ENCODE peak calls at places on chromosomes 1 and 21, in five cellular contexts. F is GM12864, P is T-helper 1 cell, B is Kasumi-1, Y is GM12865. J is an unnamed sample.

GRCh38 chr1:206823725-206824124 is 41.7 kb upstream of the IL20 start:
- DNase-seq in F (no peak), P (no peak), B (no peak), Y (no peak), J (no peak)

GRCh38 chr1:18633428-18634155 is 2.9 kb downstream of the PAX7 start:
- DNase-seq in F (no peak), P (no peak), B (no peak), Y (no peak), J (no peak)

GRCh38 chr1:94068096-94068830 is 52.7 kb downstream of the ABCA4 start:
- DNase-seq in F (no peak), P (no peak), B (no peak), Y (no peak), J (no peak)

GRCh38 chr1:220887202-220887867 is 8.1 kb downstream of the HLX start:
- DNase-seq in F (no peak), P (no peak), B (no peak), Y (no peak), J (no peak)

GRCh38 chr21:38712076-38712475 is 93.7 kb upstream of the ETS2 start:
- DNase-seq in F (no peak), P (no peak), B (peak), Y (peak), J (no peak)

GRCh38 chr1:67088440-67088839 is 34.5 kb upstream of the SLC35D1 start:
- DNase-seq in F (no peak), P (no peak), B (no peak), Y (no peak), J (no peak)

GRCh38 chr1:247411583-247412295 is 4.2 kb upstream of the NLRP3 start:
- DNase-seq in F (no peak), P (no peak), B (no peak), Y (no peak), J (no peak)

GRCh38 chr1:183284086-183284485 is 98.0 kb downstream of the LAMC2 start:
- DNase-seq in F (no peak), P (no peak), B (no peak), Y (peak), J (no peak)

GRCh38 chr1:17713993-17714392 is 41.1 kb upstream of the ACTL8 start:
- DNase-seq in F (no peak), P (no peak), B (no peak), Y (no peak), J (no peak)

GRCh38 chr1:152002960-152003359 is 9.3 kb upstream of the S100A10 start:
- DNase-seq in F (no peak), P (no peak), B (no peak), Y (no peak), J (no peak)

GRCh38 chr21:28308516-28308915 is 684.2 kb downstream of the LTN1 start:
- DNase-seq in F (no peak), P (no peak), B (no peak), Y (no peak), J (no peak)

GRCh38 chr21:45894891-45895777 is 86.4 kb upstream of the COL6A1 start:
- DNase-seq in F (no peak), P (no peak), B (no peak), Y (no peak), J (no peak)

GRCh38 chr1:114341886-114342285 is 169.1 kb downstream of the TRIM33 start:
- DNase-seq in F (no peak), P (no peak), B (no peak), Y (no peak), J (no peak)

GRCh38 chr1:10693497-10694273 is 102.8 kb downstream of the CASZ1 start:
- DNase-seq in F (no peak), P (peak), B (peak), Y (peak), J (peak)

GRCh38 chr1:91866425-91866824 is 19.5 kb downstream of the TGFBR3 start:
- DNase-seq in F (no peak), P (no peak), B (no peak), Y (no peak), J (no peak)

GRCh38 chr21:33230518-33231324 is 983 bp downstream of the IFNAR2 start:
- DNase-seq in F (no peak), P (peak), B (peak), Y (peak), J (peak)

GRCh38 chr21:29125979-29126378 is 4.5 kb upstream of the MAP3K7CL start:
- DNase-seq in F (no peak), P (no peak), B (no peak), Y (no peak), J (no peak)

GRCh38 chr1:205921559-205921887 is 21.7 kb downstream of the SLC26A9 start:
- DNase-seq in F (no peak), P (no peak), B (no peak), Y (no peak), J (no peak)

GRCh38 chr1:228528612-228529011 is 41.4 kb downstream of the RNF187 start:
- DNase-seq in F (no peak), P (no peak), B (no peak), Y (no peak), J (no peak)

GRCh38 chr1:243343970-243344749 is 88.3 kb downstream of the SDCCAG8 start:
- DNase-seq in F (no peak), P (no peak), B (peak), Y (peak), J (no peak)

GRCh38 chr1:113804421-113805255 is 7.6 kb downstream of the RSBN1 start:
- DNase-seq in F (no peak), P (no peak), B (no peak), Y (no peak), J (no peak)

GRCh38 chr21:34639882-34640788 is 25.2 kb upstream of the RCAN1 start:
- DNase-seq in F (no peak), P (no peak), B (no peak), Y (peak), J (no peak)

GRCh38 chr1:169604781-169605560 is 18.7 kb upstream of the F5 start:
- DNase-seq in F (no peak), P (peak), B (peak), Y (peak), J (peak)

GRCh38 chr1:159040893-159041724 is 31.4 kb downstream of the IFI16 start:
- DNase-seq in F (no peak), P (no peak), B (no peak), Y (no peak), J (no peak)

GRCh38 chr1:25837253-25837875 is 17.6 kb downstream of the MTFR1L start:
- DNase-seq in F (no peak), P (no peak), B (peak), Y (no peak), J (no peak)

GRCh38 chr1:28510350-28511223 is 4.7 kb downstream of the RCC1 start:
- DNase-seq in F (no peak), P (no peak), B (peak), Y (peak), J (no peak)

GRCh38 chr1:212473729-212474128 is 41.0 kb downstream of the NENF start:
- DNase-seq in F (no peak), P (no peak), B (no peak), Y (no peak), J (no peak)

J was measured in T-cell.